ENCODE peak calls at places on chromosomes 4 and X, in five cellular contexts. Y is GM23248, P is breast epithelium, V is A549, K is adrenal gland. R is an unnamed sample.

GRCh38 chr4:182593864-182594263 is 323.3 kb downstream of the DCTD start:
- DNase-seq in V (no peak), P (no peak), Y (no peak), K (no peak), R (no peak)

GRCh38 chr4:96390404-96390803 is 550.5 kb downstream of the PDHA2 start:
- DNase-seq in K (no peak), Y (no peak), V (no peak), P (no peak), R (no peak)

GRCh38 chrX:40105016-40105790 is 7.4 kb upstream of the BCOR start:
- DNase-seq in P (no peak), V (no peak), K (peak; percentile 52), Y (peak; percentile 63), R (peak; percentile 81)

GRCh38 chrX:40307871-40308270 is 210.1 kb upstream of the BCOR start:
- DNase-seq in P (no peak), V (no peak), Y (no peak), K (no peak), R (no peak)

GRCh38 chrX:27583976-27584375 is 6.2 kb upstream of the DCAF8L2 start:
- DNase-seq in P (no peak), K (no peak), V (no peak), Y (no peak), R (no peak)

GRCh38 chr4:182219400-182219799 is 23.8 kb upstream of the TENM3 start:
- DNase-seq in V (no peak), Y (no peak), K (no peak), P (no peak), R (no peak)

GRCh38 chrX:71163010-71163409 is 18.4 kb downstream of the NLGN3 start:
- DNase-seq in V (no peak), Y (no peak), P (no peak), K (no peak), R (no peak)

GRCh38 chrX:153352858-153353257 is 18.9 kb downstream of the ZNF275 start:
- DNase-seq in K (no peak), P (no peak), V (no peak), Y (no peak), R (no peak)

GRCh38 chr4:176302283-176303275 is 17.2 kb upstream of the SPCS3 start:
- DNase-seq in Y (peak; percentile 88), V (peak; percentile 76), K (no peak), P (no peak), R (no peak)

GRCh38 chr4:41442818-41443217 is 95.1 kb upstream of the LIMCH1 start:
- DNase-seq in P (no peak), K (no peak), V (peak; percentile 18), Y (no peak), R (no peak)

GRCh38 chr4:41443340-41444079 is 94.4 kb upstream of the LIMCH1 start:
- DNase-seq in K (no peak), Y (no peak), P (no peak), V (no peak), R (no peak)

GRCh38 chr4:41448935-41449334 is 89.0 kb upstream of the LIMCH1 start:
- DNase-seq in K (peak; percentile 96), P (no peak), V (peak; percentile 19), Y (peak; percentile 55), R (peak; percentile 34)

DNA sequence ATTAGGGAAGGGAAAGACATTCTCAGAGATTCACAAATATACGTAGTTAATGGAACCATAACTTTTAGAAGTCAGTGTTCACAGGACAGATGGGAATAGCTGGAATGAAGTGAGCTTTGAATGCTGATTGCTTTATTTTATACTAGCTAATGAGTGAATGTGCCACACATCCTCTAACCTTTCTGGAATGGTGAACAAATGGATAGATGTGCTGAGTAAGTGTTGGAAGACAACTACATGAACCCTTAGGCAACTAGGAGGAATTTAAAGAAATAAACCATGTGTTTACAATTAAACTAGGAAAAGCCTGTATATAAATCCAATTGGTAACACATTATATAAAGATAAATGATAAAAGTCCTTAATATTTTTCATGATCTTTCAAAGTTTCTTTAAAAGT is 91.6 kb upstream of the LIMCH1 start:
- DNase-seq in K (no peak), P (no peak), Y (peak; percentile 10), V (no peak), R (no peak)
- H3K4me1 ChIP-seq in K (peaks cover 23% of the 10 kb centered on the region), P (no peaks in the 10 kb centered on the region), Y (peaks cover 2% of the 10 kb centered on the region), V (peaks cover 74% of the 10 kb centered on the region), R (peaks cover 4% of the 10 kb centered on the region)

GRCh38 chr4:2691313-2691712 is 64.8 kb downstream of the TNIP2 start:
- DNase-seq in P (no peak), K (no peak), V (no peak), Y (no peak), R (no peak)
- H3K4me1 ChIP-seq in P (no peaks in the 10 kb centered on the region), K (no peaks in the 10 kb centered on the region), V (no peaks in the 10 kb centered on the region), Y (no peaks in the 10 kb centered on the region), R (no peaks in the 10 kb centered on the region)

DNA sequence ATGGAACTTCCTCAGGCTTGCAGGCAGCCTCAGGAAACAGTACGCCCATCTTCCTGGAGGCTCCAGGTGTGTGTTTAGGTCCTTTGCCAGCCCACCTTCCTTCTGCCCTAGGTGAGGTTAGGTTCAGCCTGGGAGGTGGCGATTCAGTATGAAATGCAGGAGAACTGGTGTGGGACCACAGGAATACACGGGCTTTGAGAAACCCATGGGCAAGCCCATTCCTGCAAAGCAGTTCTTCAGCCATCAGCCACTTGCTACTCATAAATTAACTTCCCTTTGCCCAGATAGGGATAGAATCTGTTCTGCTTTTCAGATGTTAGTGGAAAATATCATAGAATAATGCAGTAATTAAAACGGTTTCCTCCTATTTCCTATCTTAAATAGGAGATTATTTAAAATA is 32.2 kb downstream of the TBC1D14 start:
- DNase-seq in V (no peak), Y (no peak), K (no peak), P (no peak), R (no peak)
- H3K4me1 ChIP-seq in V (peaks cover 48% of the 10 kb centered on the region), Y (peaks cover 19% of the 10 kb centered on the region), K (peaks cover 34% of the 10 kb centered on the region), P (peaks cover 7% of the 10 kb centered on the region), R (peaks cover 4% of the 10 kb centered on the region)

GRCh38 chr4:17448689-17449088 is 63.2 kb downstream of the QDPR start:
- DNase-seq in P (no peak), K (no peak), Y (peak; percentile 82), V (no peak), R (no peak)
- H3K4me1 ChIP-seq in P (no peaks in the 10 kb centered on the region), K (no peaks in the 10 kb centered on the region), Y (peaks cover 13% of the 10 kb centered on the region), V (no peaks in the 10 kb centered on the region), R (no peaks in the 10 kb centered on the region)

GRCh38 chr4:37990731-37991130 is 30.5 kb downstream of the PTTG2 start:
- DNase-seq in P (no peak), V (no peak), Y (no peak), K (no peak), R (no peak)
- H3K4me1 ChIP-seq in P (no peaks in the 10 kb centered on the region), V (no peaks in the 10 kb centered on the region), Y (no peaks in the 10 kb centered on the region), K (no peaks in the 10 kb centered on the region), R (peaks cover 17% of the 10 kb centered on the region)